ENCODE peak calls at places on chromosomes 1 and 21, in four cellular contexts. One of them, this sample, is unnamed. For H3K4me1, the result is how much of the 10 kb centered on the place peaks cover.

GRCh38 chr21:41507521-41508414 is at the start of gene TMPRSS2:
- DNase-seq in uterus: no peak
- DNase-seq in tibial artery: no peak
- DNase-seq in suprapubic skin: no peak
- DNase-seq in this sample: no peak

GRCh38 chr1:44543816-44544185 is 130.5 kb downstream of the TMEM53 start:
- DNase-seq in uterus: no peak
- DNase-seq in tibial artery: no peak
- DNase-seq in suprapubic skin: peak
- DNase-seq in this sample: no peak

GRCh38 chr21:16588433-16588860 is 858.7 kb downstream of the USP25 start:
- DNase-seq in uterus: peak
- DNase-seq in tibial artery: peak
- DNase-seq in suprapubic skin: peak
- DNase-seq in this sample: peak

GRCh38 chr1:32332290-32333079 is 3.5 kb downstream of the MARCKSL1 start:
- DNase-seq in uterus: no peak
- DNase-seq in tibial artery: no peak
- DNase-seq in suprapubic skin: no peak
- DNase-seq in this sample: no peak

GRCh38 chr21:35923971-35924370 is 136.4 kb downstream of the SETD4 start:
- DNase-seq in uterus: no peak
- DNase-seq in tibial artery: no peak
- DNase-seq in suprapubic skin: no peak
- DNase-seq in this sample: no peak

GRCh38 chr1:246608616-246609376 is 42.5 kb downstream of the CNST start:
- DNase-seq in uterus: peak
- DNase-seq in tibial artery: no peak
- DNase-seq in suprapubic skin: peak
- DNase-seq in this sample: peak

GRCh38 chr21:28431527-28432200 is 561.0 kb downstream of the LTN1 start:
- DNase-seq in uterus: no peak
- DNase-seq in tibial artery: no peak
- DNase-seq in suprapubic skin: no peak
- DNase-seq in this sample: no peak

GRCh38 chr1:163844393-163844948 is 522.7 kb downstream of the NUF2 start:
- DNase-seq in uterus: peak
- DNase-seq in tibial artery: no peak
- DNase-seq in suprapubic skin: no peak
- DNase-seq in this sample: no peak

GRCh38 chr1:234537236-234537635 is 58.3 kb upstream of the TARBP1 start:
- DNase-seq in uterus: no peak
- DNase-seq in tibial artery: no peak
- DNase-seq in suprapubic skin: no peak
- DNase-seq in this sample: no peak

GRCh38 chr1:113207019-113207418 is 134.0 kb downstream of the LRIG2 start:
- DNase-seq in uterus: no peak
- DNase-seq in tibial artery: no peak
- DNase-seq in suprapubic skin: no peak
- DNase-seq in this sample: no peak

GRCh38 chr1:26602378-26602959 is 72.9 kb downstream of the RPS6KA1 start:
- DNase-seq in uterus: no peak
- DNase-seq in tibial artery: no peak
- DNase-seq in suprapubic skin: no peak
- DNase-seq in this sample: no peak

GRCh38 chr1:25725482-25725881 is 74.5 kb upstream of the SELENON start:
- DNase-seq in uterus: no peak
- DNase-seq in tibial artery: no peak
- DNase-seq in suprapubic skin: no peak
- DNase-seq in this sample: no peak

GRCh38 chr1:205536759-205537361 is 32.4 kb downstream of the CDK18 start:
- DNase-seq in uterus: peak
- DNase-seq in tibial artery: peak
- DNase-seq in suprapubic skin: peak
- DNase-seq in this sample: no peak

GRCh38 chr1:3717041-3717714 is 35.1 kb upstream of the CCDC27 start:
- DNase-seq in uterus: no peak
- DNase-seq in tibial artery: no peak
- DNase-seq in suprapubic skin: no peak
- DNase-seq in this sample: no peak

GRCh38 chr21:25171438-25171837 is 435.8 kb downstream of the MRPL39 start:
- DNase-seq in uterus: no peak
- DNase-seq in tibial artery: no peak
- DNase-seq in suprapubic skin: no peak
- DNase-seq in this sample: no peak

GRCh38 chr1:173403996-173404395 is 73.1 kb upstream of the PRDX6 start:
- DNase-seq in uterus: no peak
- DNase-seq in tibial artery: no peak
- DNase-seq in suprapubic skin: no peak
- DNase-seq in this sample: no peak

GRCh38 chr1:203359010-203359571 is 8.2 kb upstream of the FMOD start:
- DNase-seq in uterus: peak
- DNase-seq in tibial artery: no peak
- DNase-seq in suprapubic skin: no peak
- DNase-seq in this sample: no peak

GRCh38 chr1:41740630-41741239 is 178.0 kb downstream of the HIVEP3 start:
- DNase-seq in uterus: no peak
- DNase-seq in tibial artery: no peak
- DNase-seq in suprapubic skin: no peak
- DNase-seq in this sample: no peak

GRCh38 chr1:3898994-3899775 is 887 bp downstream of the C1orf174 start:
- DNase-seq in uterus: peak
- DNase-seq in tibial artery: peak
- DNase-seq in suprapubic skin: no peak
- DNase-seq in this sample: no peak

GRCh38 chr1:33255347-33256311 is 663 bp upstream of the ZNF362 start:
- DNase-seq in uterus: peak
- DNase-seq in tibial artery: peak
- DNase-seq in suprapubic skin: peak
- DNase-seq in this sample: peak

GRCh38 chr21:36945496-36946138 is 20.9 kb downstream of the HLCS start:
- DNase-seq in uterus: no peak
- DNase-seq in tibial artery: no peak
- DNase-seq in suprapubic skin: no peak
- DNase-seq in this sample: no peak

GRCh38 chr1:154191990-154192450 is at the start of gene TPM3:
- DNase-seq in uterus: no peak
- DNase-seq in tibial artery: peak
- DNase-seq in suprapubic skin: no peak
- DNase-seq in this sample: no peak
- H3K4me3 ChIP-seq in uterus: peak
- H3K4me3 ChIP-seq in tibial artery: no peak
- H3K4me3 ChIP-seq in suprapubic skin: no peak
- H3K4me3 ChIP-seq in this sample: no peak

DNA sequence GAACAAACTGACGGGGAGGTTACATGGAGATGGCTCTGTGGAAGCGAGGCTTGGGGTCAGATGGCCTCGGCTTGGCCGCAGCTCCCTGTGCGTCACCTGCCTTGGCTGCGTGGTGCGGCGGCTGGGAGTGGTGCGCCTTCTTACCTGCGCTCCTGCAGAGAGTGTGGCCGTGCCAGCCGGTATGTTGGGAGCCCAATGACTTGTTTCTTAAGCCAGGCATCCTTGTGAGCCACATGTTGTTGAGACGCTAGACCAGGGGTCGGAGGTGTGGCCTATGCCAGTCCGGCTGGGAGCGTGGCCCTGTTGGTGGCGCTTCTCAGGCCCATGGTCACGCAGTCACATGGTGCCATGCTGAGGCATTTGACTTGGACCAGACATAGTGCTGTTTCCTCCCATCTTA is 10.5 kb downstream of the SLX9 start:
- DNase-seq in uterus: no peak
- DNase-seq in tibial artery: peak
- DNase-seq in suprapubic skin: no peak
- DNase-seq in this sample: no peak
- H3K4me1 ChIP-seq in uterus: under half
- H3K4me1 ChIP-seq in tibial artery: under half
- H3K4me1 ChIP-seq in suprapubic skin: under half
- H3K4me1 ChIP-seq in this sample: under half

DNA sequence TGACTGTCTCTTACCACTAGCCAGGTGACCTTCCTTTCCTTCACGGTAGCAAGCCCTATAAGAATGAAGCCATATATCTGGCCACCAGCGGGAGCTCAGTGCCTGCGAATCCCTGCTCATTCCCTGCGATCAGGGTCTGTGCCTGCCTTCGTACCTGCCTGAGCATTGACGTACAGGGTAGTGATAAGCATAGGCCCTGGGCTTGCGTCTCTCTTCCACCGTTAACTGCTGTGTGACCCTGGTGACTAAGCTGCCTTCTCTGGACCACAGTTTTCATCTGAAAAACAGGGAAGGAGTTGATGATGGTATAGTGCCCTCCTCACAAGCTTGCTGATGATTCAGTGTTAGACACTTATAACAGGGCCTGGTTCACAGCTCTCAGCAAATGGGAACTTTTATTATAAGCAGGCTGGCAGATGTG is 4.1 kb downstream of the ZC3H12A start:
- DNase-seq in uterus: no peak
- DNase-seq in tibial artery: no peak
- DNase-seq in suprapubic skin: no peak
- DNase-seq in this sample: no peak
- TF ChIP-seq CTCF in uterus: no peak
- TF ChIP-seq CTCF in tibial artery: no peak
- TF ChIP-seq CTCF in suprapubic skin: no peak
- TF ChIP-seq CTCF in this sample: no peak

DNA sequence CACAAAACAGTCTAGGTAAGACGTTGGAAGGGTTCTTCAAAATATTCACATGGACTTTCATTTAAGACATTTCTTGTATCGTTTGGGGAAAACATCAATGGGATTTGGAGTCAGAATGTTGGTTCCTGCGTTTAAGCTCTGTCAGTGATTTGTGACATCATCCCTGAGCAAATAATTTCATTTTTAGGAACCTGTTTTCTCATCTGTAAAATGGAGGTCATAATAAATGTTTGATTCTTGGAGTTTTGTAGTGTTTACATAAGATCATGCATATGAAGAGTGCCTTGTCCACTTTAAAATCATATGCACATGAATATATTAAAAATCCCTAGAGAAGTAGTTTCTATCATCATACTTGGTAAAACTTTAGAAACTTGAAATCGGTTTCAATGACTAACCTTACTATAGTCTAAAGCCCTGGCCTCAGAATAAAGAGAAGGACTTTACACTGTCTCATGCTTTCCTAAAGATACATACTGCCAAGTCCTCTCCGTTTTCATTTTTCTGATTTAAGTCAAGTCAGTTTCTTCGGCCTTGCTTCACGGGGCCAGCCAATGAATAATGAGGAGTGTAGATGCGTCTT is 178.4 kb downstream of the ADSS2 start:
- DNase-seq in uterus: no peak
- DNase-seq in tibial artery: no peak
- DNase-seq in suprapubic skin: no peak
- DNase-seq in this sample: no peak
- H3K4me3 ChIP-seq in uterus: no peak
- H3K4me3 ChIP-seq in tibial artery: peak
- H3K4me3 ChIP-seq in suprapubic skin: no peak
- H3K4me3 ChIP-seq in this sample: peak

DNA sequence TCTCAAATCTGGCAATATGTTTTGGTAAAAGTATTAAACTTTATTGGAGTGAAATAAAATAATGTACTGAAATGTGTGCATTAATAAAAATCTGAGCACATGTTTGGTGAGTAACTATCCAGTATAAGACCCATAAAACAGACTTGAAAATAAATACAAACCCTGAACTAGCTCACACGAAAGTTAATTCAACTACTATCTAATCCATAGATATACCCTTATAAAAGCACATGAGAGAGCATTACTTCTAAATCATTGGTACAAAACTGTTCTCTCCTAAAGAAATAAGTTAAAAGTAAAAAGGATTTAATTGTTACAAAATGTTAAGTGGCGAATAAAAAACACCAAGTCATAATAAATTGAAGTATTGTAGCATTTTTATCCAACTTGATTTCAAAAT is 295.6 kb downstream of the PTPRC start:
- DNase-seq in uterus: no peak
- DNase-seq in tibial artery: no peak
- DNase-seq in suprapubic skin: no peak
- DNase-seq in this sample: no peak
- H3K4me1 ChIP-seq in uterus: under half
- H3K4me1 ChIP-seq in tibial artery: under half
- H3K4me1 ChIP-seq in suprapubic skin: under half
- H3K4me1 ChIP-seq in this sample: under half

GRCh38 chr1:58782308-58783089 is 1.3 kb downstream of the JUN start:
- DNase-seq in uterus: peak
- DNase-seq in tibial artery: peak
- DNase-seq in suprapubic skin: peak
- DNase-seq in this sample: peak
- TF ChIP-seq CTCF in uterus: peak
- TF ChIP-seq CTCF in tibial artery: no peak
- TF ChIP-seq CTCF in suprapubic skin: no peak
- TF ChIP-seq CTCF in this sample: no peak

GRCh38 chr1:59543211-59543668 is 246.3 kb downstream of the FGGY start:
- DNase-seq in uterus: no peak
- DNase-seq in tibial artery: no peak
- DNase-seq in suprapubic skin: no peak
- DNase-seq in this sample: no peak
- H3K4me3 ChIP-seq in uterus: no peak
- H3K4me3 ChIP-seq in tibial artery: no peak
- H3K4me3 ChIP-seq in suprapubic skin: no peak
- H3K4me3 ChIP-seq in this sample: no peak

This sample was measured in ascending aorta.